ENCODE peak calls at places on chromosomes 13 and 19, in nine cellular contexts. One of them, this sample, is unnamed.

GRCh38 chr13:44618326-44618725 is 42.2 kb upstream of the TSC22D1 start:
- DNase-seq in IMR-90: peak
- DNase-seq in Peyer's patch: no peak
- DNase-seq in tibial nerve: no peak
- DNase-seq in body of pancreas: no peak
- DNase-seq in endothelial cell of umbilical vein: no peak
- DNase-seq in ovary: no peak
- DNase-seq in spleen: no peak
- DNase-seq in breast epithelium: no peak
- DNase-seq in this sample: no peak

GRCh38 chr13:74243637-74244526 is 109.7 kb upstream of the KLF12 start:
- DNase-seq in IMR-90: peak
- DNase-seq in Peyer's patch: no peak
- DNase-seq in tibial nerve: no peak
- DNase-seq in body of pancreas: no peak
- DNase-seq in endothelial cell of umbilical vein: peak
- DNase-seq in ovary: no peak
- DNase-seq in spleen: no peak
- DNase-seq in breast epithelium: no peak
- DNase-seq in this sample: no peak

GRCh38 chr19:19053508-19054314 is 10.1 kb upstream of the SLC25A42 start:
- DNase-seq in IMR-90: peak
- DNase-seq in Peyer's patch: peak
- DNase-seq in tibial nerve: no peak
- DNase-seq in body of pancreas: peak
- DNase-seq in endothelial cell of umbilical vein: peak
- DNase-seq in ovary: peak
- DNase-seq in spleen: peak
- DNase-seq in breast epithelium: no peak
- DNase-seq in this sample: no peak

GRCh38 chr19:5171711-5172110 is 168.9 kb downstream of the PTPRS start:
- DNase-seq in IMR-90: no peak
- DNase-seq in Peyer's patch: no peak
- DNase-seq in tibial nerve: no peak
- DNase-seq in body of pancreas: no peak
- DNase-seq in endothelial cell of umbilical vein: no peak
- DNase-seq in ovary: no peak
- DNase-seq in spleen: no peak
- DNase-seq in breast epithelium: no peak
- DNase-seq in this sample: no peak

GRCh38 chr13:110556224-110556606 is 5.3 kb downstream of the RAB20 start:
- DNase-seq in IMR-90: no peak
- DNase-seq in Peyer's patch: no peak
- DNase-seq in tibial nerve: no peak
- DNase-seq in body of pancreas: no peak
- DNase-seq in endothelial cell of umbilical vein: no peak
- DNase-seq in ovary: no peak
- DNase-seq in spleen: no peak
- DNase-seq in breast epithelium: peak
- DNase-seq in this sample: no peak

GRCh38 chr13:41916173-41916954 is 44.5 kb downstream of the VWA8 start:
- DNase-seq in IMR-90: peak
- DNase-seq in Peyer's patch: no peak
- DNase-seq in tibial nerve: no peak
- DNase-seq in body of pancreas: no peak
- DNase-seq in endothelial cell of umbilical vein: peak
- DNase-seq in ovary: no peak
- DNase-seq in spleen: no peak
- DNase-seq in breast epithelium: no peak
- DNase-seq in this sample: no peak

GRCh38 chr13:83125791-83126190 is 756.5 kb downstream of the SLITRK1 start:
- DNase-seq in IMR-90: no peak
- DNase-seq in Peyer's patch: no peak
- DNase-seq in tibial nerve: no peak
- DNase-seq in body of pancreas: no peak
- DNase-seq in endothelial cell of umbilical vein: no peak
- DNase-seq in ovary: no peak
- DNase-seq in spleen: no peak
- DNase-seq in breast epithelium: no peak
- DNase-seq in this sample: no peak

GRCh38 chr13:59038824-59039223 is 1124.9 kb downstream of the DIAPH3 start:
- DNase-seq in IMR-90: peak
- DNase-seq in Peyer's patch: no peak
- DNase-seq in tibial nerve: no peak
- DNase-seq in body of pancreas: no peak
- DNase-seq in endothelial cell of umbilical vein: no peak
- DNase-seq in ovary: no peak
- DNase-seq in spleen: no peak
- DNase-seq in breast epithelium: no peak
- DNase-seq in this sample: no peak

GRCh38 chr19:40091205-40092129 is 724 bp upstream of the ZNF780A start:
- DNase-seq in IMR-90: no peak
- DNase-seq in Peyer's patch: no peak
- DNase-seq in tibial nerve: no peak
- DNase-seq in body of pancreas: no peak
- DNase-seq in endothelial cell of umbilical vein: no peak
- DNase-seq in ovary: no peak
- DNase-seq in spleen: no peak
- DNase-seq in breast epithelium: no peak
- DNase-seq in this sample: no peak

GRCh38 chr19:40084948-40085347 is 5.8 kb downstream of the ZNF780A start:
- DNase-seq in IMR-90: no peak
- DNase-seq in Peyer's patch: no peak
- DNase-seq in tibial nerve: no peak
- DNase-seq in body of pancreas: no peak
- DNase-seq in endothelial cell of umbilical vein: no peak
- DNase-seq in ovary: no peak
- DNase-seq in spleen: no peak
- DNase-seq in breast epithelium: no peak
- DNase-seq in this sample: no peak

GRCh38 chr19:40089462-40089861 is 1.3 kb downstream of the ZNF780A start:
- DNase-seq in IMR-90: peak
- DNase-seq in Peyer's patch: no peak
- DNase-seq in tibial nerve: no peak
- DNase-seq in body of pancreas: no peak
- DNase-seq in endothelial cell of umbilical vein: no peak
- DNase-seq in ovary: no peak
- DNase-seq in spleen: no peak
- DNase-seq in breast epithelium: no peak
- DNase-seq in this sample: no peak

GRCh38 chr19:40088299-40089047 is 2.3 kb downstream of the ZNF780A start:
- DNase-seq in IMR-90: no peak
- DNase-seq in Peyer's patch: no peak
- DNase-seq in tibial nerve: no peak
- DNase-seq in body of pancreas: no peak
- DNase-seq in endothelial cell of umbilical vein: no peak
- DNase-seq in ovary: no peak
- DNase-seq in spleen: no peak
- DNase-seq in breast epithelium: no peak
- DNase-seq in this sample: no peak

DNA sequence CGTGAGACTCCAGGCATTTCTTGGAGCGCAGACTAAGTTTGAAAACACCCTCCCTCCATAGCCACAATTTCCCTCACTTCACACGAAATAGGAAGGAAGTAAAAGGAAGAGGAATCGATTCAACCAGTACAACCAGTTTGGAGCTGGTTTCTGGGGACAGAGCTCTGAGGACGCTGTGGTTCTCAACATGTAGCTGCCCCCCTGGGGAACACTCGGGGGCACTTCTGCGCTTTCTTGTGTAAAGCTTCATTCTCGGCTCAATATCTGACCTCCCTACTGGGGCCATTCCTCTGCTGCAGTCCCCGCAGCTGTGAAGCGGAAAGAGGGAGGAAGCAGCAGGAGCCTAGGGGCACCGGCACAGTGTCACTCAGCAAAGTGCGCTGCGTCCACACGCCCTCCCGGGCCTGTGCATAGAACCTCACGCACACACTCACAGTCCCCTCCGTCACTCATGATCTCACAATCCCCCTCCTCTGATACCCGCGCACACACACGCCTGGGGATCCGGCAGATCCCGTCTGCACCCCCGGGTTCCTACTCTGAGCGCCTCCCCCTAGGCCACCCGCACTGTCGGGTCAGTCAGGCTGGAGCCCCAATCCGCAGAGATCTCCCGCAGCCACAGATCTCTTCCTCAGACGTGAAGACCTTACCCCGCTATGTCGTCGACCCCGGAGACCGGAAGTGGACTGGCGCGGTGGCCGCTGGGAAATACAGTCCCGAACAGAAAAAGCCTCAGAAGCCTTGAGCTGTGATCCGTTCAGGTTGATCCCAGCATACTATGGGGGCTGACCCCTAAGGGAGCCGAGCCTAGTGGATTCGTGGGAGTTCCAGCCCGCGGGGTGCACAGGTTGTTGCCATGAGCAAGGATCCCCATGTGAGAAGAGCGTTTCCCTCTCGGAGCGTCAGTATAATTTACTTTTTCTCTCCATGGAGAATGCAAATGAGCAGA is at the start of gene ZNF780A:
- DNase-seq in IMR-90: peak
- DNase-seq in Peyer's patch: peak
- DNase-seq in tibial nerve: peak
- DNase-seq in body of pancreas: peak
- DNase-seq in endothelial cell of umbilical vein: peak
- DNase-seq in ovary: peak
- DNase-seq in spleen: peak
- DNase-seq in breast epithelium: peak
- DNase-seq in this sample: peak
- TF ChIP-seq POLR2A in IMR-90: peak
- TF ChIP-seq POLR2A in Peyer's patch: no peak
- TF ChIP-seq POLR2A in tibial nerve: no peak
- TF ChIP-seq POLR2A in body of pancreas: peak
- TF ChIP-seq POLR2A in endothelial cell of umbilical vein: peak
- TF ChIP-seq POLR2A in ovary: no peak
- TF ChIP-seq POLR2A in spleen: no peak
- TF ChIP-seq POLR2A in breast epithelium: no peak
- TF ChIP-seq POLR2A in this sample: no peak

GRCh38 chr19:44770550-44771257 is 7.0 kb upstream of the CBLC start:
- DNase-seq in IMR-90: peak
- DNase-seq in Peyer's patch: peak
- DNase-seq in tibial nerve: peak
- DNase-seq in body of pancreas: peak
- DNase-seq in endothelial cell of umbilical vein: peak
- DNase-seq in ovary: peak
- DNase-seq in spleen: peak
- DNase-seq in breast epithelium: peak
- DNase-seq in this sample: peak
- TF ChIP-seq CTCF in IMR-90: peak
- TF ChIP-seq CTCF in Peyer's patch: peak
- TF ChIP-seq CTCF in tibial nerve: peak
- TF ChIP-seq CTCF in body of pancreas: peak
- TF ChIP-seq CTCF in endothelial cell of umbilical vein: peak
- TF ChIP-seq CTCF in ovary: peak
- TF ChIP-seq CTCF in spleen: peak
- TF ChIP-seq CTCF in breast epithelium: peak
- TF ChIP-seq CTCF in this sample: no peak

GRCh38 chr13:51781246-51782022 is 22.5 kb downstream of the DHRS12 start:
- DNase-seq in IMR-90: peak
- DNase-seq in Peyer's patch: no peak
- DNase-seq in tibial nerve: no peak
- DNase-seq in body of pancreas: peak
- DNase-seq in endothelial cell of umbilical vein: peak
- DNase-seq in ovary: no peak
- DNase-seq in spleen: no peak
- DNase-seq in breast epithelium: no peak
- DNase-seq in this sample: no peak

GRCh38 chr13:51782026-51782710 is 21.8 kb downstream of the DHRS12 start:
- DNase-seq in IMR-90: no peak
- DNase-seq in Peyer's patch: no peak
- DNase-seq in tibial nerve: no peak
- DNase-seq in body of pancreas: peak
- DNase-seq in endothelial cell of umbilical vein: no peak
- DNase-seq in ovary: no peak
- DNase-seq in spleen: no peak
- DNase-seq in breast epithelium: no peak
- DNase-seq in this sample: no peak

GRCh38 chr13:51784097-51784496 is 19.9 kb downstream of the DHRS12 start:
- DNase-seq in IMR-90: no peak
- DNase-seq in Peyer's patch: no peak
- DNase-seq in tibial nerve: no peak
- DNase-seq in body of pancreas: no peak
- DNase-seq in endothelial cell of umbilical vein: no peak
- DNase-seq in ovary: no peak
- DNase-seq in spleen: no peak
- DNase-seq in breast epithelium: no peak
- DNase-seq in this sample: no peak

GRCh38 chr13:51785592-51786424 is 18.2 kb downstream of the DHRS12 start:
- DNase-seq in IMR-90: peak
- DNase-seq in Peyer's patch: no peak
- DNase-seq in tibial nerve: no peak
- DNase-seq in body of pancreas: peak
- DNase-seq in endothelial cell of umbilical vein: no peak
- DNase-seq in ovary: peak
- DNase-seq in spleen: no peak
- DNase-seq in breast epithelium: no peak
- DNase-seq in this sample: no peak

DNA sequence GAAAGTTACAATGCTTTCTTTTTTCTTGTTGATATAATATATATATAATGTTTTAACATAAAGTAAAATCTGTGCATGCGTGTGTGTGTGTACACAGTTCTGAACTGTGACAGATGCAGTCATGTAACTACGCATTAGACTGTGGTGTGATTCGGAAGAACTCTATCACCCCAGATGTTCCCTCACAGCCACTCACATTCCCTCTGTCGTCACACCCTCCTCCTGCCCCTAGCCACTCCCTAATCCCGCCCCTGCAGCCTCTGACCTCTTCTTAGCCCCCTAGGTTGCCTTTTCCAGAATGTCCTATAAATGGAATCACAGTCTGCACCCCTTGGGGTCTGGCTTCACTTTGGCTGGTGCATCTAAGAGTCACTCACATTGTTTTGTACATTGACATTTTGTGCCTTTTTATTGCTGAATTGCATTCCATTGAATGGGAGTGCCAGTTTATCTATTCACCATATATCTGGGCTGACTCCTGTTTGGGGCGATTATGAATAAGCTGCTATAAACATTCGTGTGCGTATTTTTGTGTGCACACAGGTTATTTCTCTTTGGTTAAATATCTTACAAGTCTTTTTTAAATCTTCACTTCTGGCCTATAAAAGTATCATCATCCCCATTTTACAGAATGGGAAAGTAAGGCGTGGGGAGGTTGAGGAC is 20.4 kb downstream of the DHRS12 start:
- DNase-seq in IMR-90: no peak
- DNase-seq in Peyer's patch: no peak
- DNase-seq in tibial nerve: no peak
- DNase-seq in body of pancreas: no peak
- DNase-seq in endothelial cell of umbilical vein: no peak
- DNase-seq in ovary: no peak
- DNase-seq in spleen: no peak
- DNase-seq in breast epithelium: no peak
- DNase-seq in this sample: no peak
- TF ChIP-seq POLR2A in IMR-90: no peak
- TF ChIP-seq POLR2A in Peyer's patch: no peak
- TF ChIP-seq POLR2A in tibial nerve: no peak
- TF ChIP-seq POLR2A in body of pancreas: no peak
- TF ChIP-seq POLR2A in endothelial cell of umbilical vein: no peak
- TF ChIP-seq POLR2A in ovary: no peak
- TF ChIP-seq POLR2A in spleen: no peak
- TF ChIP-seq POLR2A in breast epithelium: no peak
- TF ChIP-seq POLR2A in this sample: no peak

DNA sequence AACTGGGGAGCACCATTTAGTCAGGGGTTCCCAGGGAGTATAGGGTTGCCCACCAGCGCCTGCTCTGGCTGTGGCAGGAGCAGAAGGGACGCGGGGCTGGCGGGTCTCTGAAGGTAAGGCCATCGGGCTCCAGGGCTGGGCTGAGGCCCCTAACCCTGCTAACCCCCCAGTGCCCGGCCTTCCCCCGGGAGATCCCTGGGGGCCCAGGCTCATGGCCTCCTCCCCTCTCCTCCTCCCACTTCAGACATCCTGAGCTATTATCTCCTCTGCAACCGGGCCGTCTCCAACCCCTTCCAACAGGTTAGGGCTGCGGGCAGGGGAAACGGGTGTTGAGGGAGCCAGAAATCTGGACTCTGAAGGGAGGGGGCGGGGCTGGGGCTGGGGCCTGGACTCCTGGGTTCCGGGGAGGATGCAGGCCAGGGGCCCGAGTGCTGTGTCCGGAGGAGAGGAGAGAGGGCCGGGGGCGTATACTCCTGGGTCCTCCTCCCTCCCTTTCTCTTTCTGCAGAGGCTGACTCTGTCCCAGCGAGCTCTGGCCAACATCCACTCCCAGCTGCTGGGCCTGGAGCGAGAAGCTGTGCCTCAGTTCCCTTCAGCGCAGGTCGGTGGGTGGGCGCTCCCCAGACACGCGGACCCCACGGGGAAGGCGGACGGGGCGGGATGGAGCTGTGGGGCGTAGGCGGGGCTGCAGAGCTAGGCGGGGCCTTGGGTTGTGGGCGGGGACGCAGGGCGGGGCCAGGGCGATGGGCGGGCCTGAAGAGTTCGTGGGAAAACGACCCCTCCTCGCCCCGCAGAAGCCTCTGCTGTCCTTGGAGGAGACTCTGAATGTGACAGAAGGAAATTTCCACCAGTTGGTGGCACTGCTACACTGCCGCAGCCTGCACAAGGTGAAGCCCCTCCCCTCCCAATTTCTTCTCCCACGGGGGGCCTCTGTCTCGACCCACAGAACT is 15.3 kb downstream of the TTYH1 start:
- DNase-seq in IMR-90: no peak
- DNase-seq in Peyer's patch: peak
- DNase-seq in tibial nerve: no peak
- DNase-seq in body of pancreas: peak
- DNase-seq in endothelial cell of umbilical vein: peak
- DNase-seq in ovary: no peak
- DNase-seq in spleen: peak
- DNase-seq in breast epithelium: no peak
- DNase-seq in this sample: no peak
- TF ChIP-seq CTCF in IMR-90: no peak
- TF ChIP-seq CTCF in Peyer's patch: peak
- TF ChIP-seq CTCF in tibial nerve: no peak
- TF ChIP-seq CTCF in body of pancreas: peak
- TF ChIP-seq CTCF in endothelial cell of umbilical vein: no peak
- TF ChIP-seq CTCF in ovary: no peak
- TF ChIP-seq CTCF in spleen: no peak
- TF ChIP-seq CTCF in breast epithelium: no peak
- TF ChIP-seq CTCF in this sample: no peak